ENCODE peak calls at places on chromosomes 12 and 14, in six cellular contexts. L is GM12878, N is HepG2, U is GM12892, I is K562, J is H1. E is an unnamed sample.
A peak's percentile ranks its signal among the peaks of the same experiment; 100 is the strongest.

GRCh38 chr12:8995021-8995775 is 5.9 kb downstream of the KLRG1 start:
- DNase-seq in L (no peak), N (no peak), U (no peak), I (no peak), J (no peak), E (no peak)

GRCh38 chr14:79629372-79629771 is 581.9 kb downstream of the DIO2 start:
- DNase-seq in L (no peak), N (no peak), U (no peak), I (no peak), J (no peak), E (no peak)

GRCh38 chr12:11658796-11659195 is 9.3 kb downstream of the ETV6 start:
- DNase-seq in L (no peak), N (no peak), U (no peak), I (no peak), J (no peak), E (no peak)

GRCh38 chr14:50856660-50857059 is 15.2 kb upstream of the ABHD12B start:
- DNase-seq in L (no peak), N (no peak), U (no peak), I (no peak), J (no peak), E (no peak)

GRCh38 chr12:89344862-89345202 is 7.5 kb downstream of the DUSP6 start:
- DNase-seq in L (no peak), N (peak; percentile 43), U (no peak), I (no peak), J (no peak), E (no peak)

GRCh38 chr14:24816929-24817637 is 183.1 kb upstream of the GZMB start:
- DNase-seq in L (no peak), N (peak; percentile 98), U (no peak), I (no peak), J (no peak), E (no peak)

GRCh38 chr14:55059333-55059732 is 7.9 kb downstream of the MAPK1IP1L start:
- DNase-seq in L (no peak), N (peak; percentile 57), U (no peak), I (no peak), J (no peak), E (no peak)

GRCh38 chr12:20188930-20189653 is 179.2 kb upstream of the PDE3A start:
- DNase-seq in L (no peak), N (peak; percentile 35), U (no peak), I (no peak), J (no peak), E (no peak)

GRCh38 chr12:121656122-121656521 is 13.3 kb downstream of the MORN3 start:
- DNase-seq in L (no peak), N (no peak), U (no peak), I (no peak), J (no peak), E (no peak)

GRCh38 chr14:21940887-21941855 is 267.6 kb upstream of the OR4E1 start:
- DNase-seq in L (no peak), N (peak; percentile 55), U (no peak), I (peak; percentile 5), J (no peak), E (no peak)

GRCh38 chr14:69612014-69612758 is 790 bp downstream of the SUSD6 start:
- DNase-seq in L (no peak), N (no peak), U (no peak), I (no peak), J (no peak), E (no peak)

GRCh38 chr12:8556748-8557147 is 16.0 kb upstream of the CLEC4E start:
- DNase-seq in L (no peak), N (no peak), U (no peak), I (no peak), J (no peak), E (no peak)

GRCh38 chr12:87082756-87083155 is 826.6 kb upstream of the MGAT4C start:
- DNase-seq in L (no peak), N (no peak), U (no peak), I (no peak), J (no peak), E (no peak)

GRCh38 chr14:44833376-44833775 is 128.4 kb downstream of the KLHL28 start:
- DNase-seq in L (no peak), N (no peak), U (no peak), I (no peak), J (no peak), E (no peak)
- TF ChIP-seq TAF1 in L (no peak), N (no peak), U (no peak), I (no peak), J (no peak), E (no peak)

GRCh38 chr14:93076755-93077154 is 39.0 kb downstream of the ITPK1 start:
- DNase-seq in L (no peak), N (no peak), U (no peak), I (no peak), J (no peak), E (no peak)

GRCh38 chr14:93072659-93073365 is 42.9 kb downstream of the ITPK1 start:
- DNase-seq in L (peak; percentile 48), N (no peak), U (no peak), I (no peak), J (no peak), E (no peak)

GRCh38 chr14:93073366-93073722 is 42.4 kb downstream of the ITPK1 start:
- DNase-seq in L (no peak), N (no peak), U (no peak), I (no peak), J (no peak), E (no peak)

GRCh38 chr14:93075891-93076290 is 39.8 kb downstream of the ITPK1 start:
- DNase-seq in L (no peak), N (no peak), U (no peak), I (no peak), J (no peak), E (no peak)

GRCh38 chr14:93073833-93074769 is 41.6 kb downstream of the ITPK1 start:
- DNase-seq in L (no peak), N (peak; percentile 62), U (no peak), I (no peak), J (no peak), E (no peak)
- TF ChIP-seq POLR2A in L (peak; percentile 54), N (no peak), U (no peak), I (no peak), J (no peak), E (no peak)

DNA sequence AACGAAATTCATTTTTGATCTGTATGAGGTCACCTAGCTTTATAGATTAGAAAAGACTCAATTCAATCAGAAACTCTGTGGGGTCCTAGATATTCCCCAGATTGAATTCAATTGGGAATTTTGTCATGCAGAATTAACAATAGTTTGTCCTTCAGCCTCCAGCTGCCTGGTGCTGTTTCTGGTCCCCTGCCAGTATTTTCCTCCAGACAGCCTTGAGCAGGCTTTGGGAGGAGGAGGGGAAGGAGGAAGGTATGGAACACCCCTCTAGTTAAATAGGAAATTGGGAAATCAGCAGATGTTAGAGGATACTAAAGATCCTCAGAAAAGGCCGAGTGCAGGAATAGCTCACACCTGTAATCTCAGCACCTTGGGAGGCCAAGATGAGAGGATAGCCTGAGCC is 10.6 kb downstream of the GRIP1 start:
- DNase-seq in L (no peak), N (no peak), U (no peak), I (no peak), J (no peak), E (no peak)
- TF ChIP-seq TAF1 in L (no peak), N (no peak), U (no peak), I (no peak), J (no peak), E (no peak)

GRCh38 chr12:3120701-3121100 is 43.5 kb downstream of the TSPAN9 start:
- DNase-seq in L (no peak), N (no peak), U (no peak), I (no peak), J (no peak), E (no peak)
- TF ChIP-seq POLR2A in L (no peak), N (no peak), U (no peak), I (no peak), J (no peak), E (no peak)

GRCh38 chr12:26318661-26319068 is 123.3 kb downstream of the SSPN start:
- DNase-seq in L (no peak), N (peak; percentile 73), U (no peak), I (peak; percentile 33), J (peak; percentile 2), E (no peak)
- TF ChIP-seq TAF1 in L (no peak), N (no peak), U (no peak), I (no peak), J (no peak), E (no peak)

DNA sequence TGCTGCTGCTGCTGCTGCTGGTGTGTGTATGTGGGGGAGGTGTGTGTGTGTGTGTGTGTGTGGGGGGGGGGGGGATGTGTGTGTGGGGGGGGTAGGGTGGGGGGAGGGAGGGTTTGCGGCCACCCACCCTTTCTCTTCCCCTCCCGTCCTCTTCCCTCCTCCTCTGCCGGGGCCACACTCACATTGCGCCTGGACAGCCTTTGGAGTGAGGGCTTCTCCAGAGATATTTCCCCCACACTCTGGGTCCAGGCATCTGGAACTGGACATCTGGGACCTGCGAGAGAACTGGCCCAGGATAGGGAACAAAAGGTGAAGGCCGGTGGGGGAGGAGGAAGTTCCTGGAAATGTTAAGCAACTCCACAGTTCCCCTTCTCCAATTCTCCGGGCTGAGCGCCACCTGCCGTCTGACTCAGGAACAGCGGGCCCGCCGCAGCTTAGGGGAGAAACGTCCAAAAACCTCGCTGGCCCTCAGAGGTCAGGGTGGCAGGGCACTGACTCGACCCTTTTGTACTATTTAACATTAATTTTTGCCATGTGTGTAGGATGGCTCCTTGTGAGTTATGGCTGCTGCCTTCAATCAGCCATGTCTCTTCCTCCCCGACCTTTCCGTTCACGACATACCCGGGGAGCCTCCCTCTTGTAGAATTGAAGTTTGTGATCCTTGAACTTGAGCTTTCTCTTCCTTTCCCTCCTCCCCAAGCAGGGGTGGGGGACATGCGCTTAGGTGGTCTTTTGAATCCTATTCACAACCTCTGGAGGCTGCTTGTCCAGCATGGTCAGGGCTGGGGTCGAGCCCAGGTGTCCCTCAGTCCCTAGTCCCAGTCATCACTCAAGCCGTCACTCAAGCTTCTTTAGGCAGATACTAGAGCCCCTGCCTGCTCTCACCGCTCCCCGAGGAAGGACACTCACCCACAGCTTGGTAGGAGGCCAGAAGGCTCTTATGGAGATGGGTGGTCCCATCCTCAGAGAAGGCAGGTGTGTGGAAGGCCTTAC is at the start of gene C1RL:
- DNase-seq in L (no peak), N (peak; percentile 89), U (no peak), I (peak; percentile 67), J (peak; percentile 53), E (no peak)
- TF ChIP-seq POLR2A in L (peak; percentile 13), N (peak; percentile 58), U (no peak), I (no peak), J (no peak), E (no peak)